ENCODE peak calls at places on chromosomes 16 and 17, in seven cellular contexts. One of them, this sample, is unnamed.

GRCh38 chr17:61494325-61495160 is 42.3 kb downstream of the TBX4 start:
- DNase-seq in BE2C: no peak
- DNase-seq in AG04450: no peak
- DNase-seq in IMR-90: no peak
- DNase-seq in cardiac fibroblast: no peak
- DNase-seq in right lobe of liver: no peak
- DNase-seq in PC-9: no peak
- DNase-seq in this sample: no peak

GRCh38 chr17:79777844-79778503 is at the start of gene CBX2:
- DNase-seq in IMR-90: peak; percentile 42
- DNase-seq in right lobe of liver: peak; percentile 85
- DNase-seq in AG04450: no peak
- DNase-seq in BE2C: peak; percentile 90
- DNase-seq in cardiac fibroblast: peak; percentile 55
- DNase-seq in PC-9: peak; percentile 82
- DNase-seq in this sample: peak; percentile 49

GRCh38 chr16:69747115-69747514 is 7.6 kb downstream of the NOB1 start:
- DNase-seq in right lobe of liver: no peak
- DNase-seq in cardiac fibroblast: no peak
- DNase-seq in IMR-90: no peak
- DNase-seq in AG04450: no peak
- DNase-seq in PC-9: no peak
- DNase-seq in BE2C: no peak
- DNase-seq in this sample: no peak

GRCh38 chr17:78705071-78705470 is 77.0 kb downstream of the CYTH1 start:
- DNase-seq in AG04450: no peak
- DNase-seq in PC-9: no peak
- DNase-seq in cardiac fibroblast: no peak
- DNase-seq in IMR-90: no peak
- DNase-seq in BE2C: peak; percentile 90
- DNase-seq in right lobe of liver: no peak
- DNase-seq in this sample: no peak

GRCh38 chr17:2244545-2245525 is 58.8 kb downstream of the SMG6 start:
- DNase-seq in PC-9: peak; percentile 76
- DNase-seq in BE2C: peak; percentile 77
- DNase-seq in IMR-90: peak; percentile 92
- DNase-seq in AG04450: peak; percentile 77
- DNase-seq in cardiac fibroblast: peak; percentile 96
- DNase-seq in right lobe of liver: peak; percentile 87
- DNase-seq in this sample: peak; percentile 89

GRCh38 chr17:3590231-3590630 is 19.0 kb downstream of the TRPV1 start:
- DNase-seq in PC-9: no peak
- DNase-seq in BE2C: no peak
- DNase-seq in cardiac fibroblast: no peak
- DNase-seq in IMR-90: no peak
- DNase-seq in AG04450: no peak
- DNase-seq in right lobe of liver: no peak
- DNase-seq in this sample: no peak

GRCh38 chr17:29734640-29735039 is 111.9 kb upstream of the CORO6 start:
- DNase-seq in cardiac fibroblast: no peak
- DNase-seq in PC-9: no peak
- DNase-seq in BE2C: no peak
- DNase-seq in IMR-90: peak; percentile 49
- DNase-seq in AG04450: no peak
- DNase-seq in right lobe of liver: no peak
- DNase-seq in this sample: no peak

GRCh38 chr17:56018202-56018601 is 135.1 kb upstream of the ANKFN1 start:
- DNase-seq in IMR-90: no peak
- DNase-seq in PC-9: no peak
- DNase-seq in cardiac fibroblast: no peak
- DNase-seq in right lobe of liver: no peak
- DNase-seq in BE2C: no peak
- DNase-seq in AG04450: no peak
- DNase-seq in this sample: no peak

GRCh38 chr16:23324727-23325126 is 22.6 kb downstream of the SCNN1B start:
- DNase-seq in AG04450: no peak
- DNase-seq in PC-9: peak; percentile 86
- DNase-seq in BE2C: no peak
- DNase-seq in right lobe of liver: no peak
- DNase-seq in cardiac fibroblast: no peak
- DNase-seq in IMR-90: no peak
- DNase-seq in this sample: no peak

GRCh38 chr17:6684460-6684783 is 28.7 kb downstream of the SLC13A5 start:
- DNase-seq in right lobe of liver: no peak
- DNase-seq in AG04450: no peak
- DNase-seq in BE2C: no peak
- DNase-seq in IMR-90: no peak
- DNase-seq in PC-9: no peak
- DNase-seq in cardiac fibroblast: no peak
- DNase-seq in this sample: no peak

GRCh38 chr17:43378766-43379165 is 20.0 kb upstream of the ARL4D start:
- DNase-seq in cardiac fibroblast: no peak
- DNase-seq in PC-9: no peak
- DNase-seq in right lobe of liver: no peak
- DNase-seq in AG04450: no peak
- DNase-seq in IMR-90: no peak
- DNase-seq in BE2C: no peak
- DNase-seq in this sample: no peak

GRCh38 chr17:81599719-81600486 is 37.0 kb downstream of the NPLOC4 start:
- DNase-seq in right lobe of liver: no peak
- DNase-seq in PC-9: no peak
- DNase-seq in AG04450: no peak
- DNase-seq in IMR-90: peak; percentile 56
- DNase-seq in BE2C: peak; percentile 69
- DNase-seq in cardiac fibroblast: peak; percentile 69
- DNase-seq in this sample: peak; percentile 26

GRCh38 chr17:72865954-72866353 is 226.5 kb downstream of the SLC39A11 start:
- DNase-seq in PC-9: no peak
- DNase-seq in right lobe of liver: no peak
- DNase-seq in IMR-90: no peak
- DNase-seq in BE2C: no peak
- DNase-seq in cardiac fibroblast: no peak
- DNase-seq in AG04450: no peak
- DNase-seq in this sample: no peak

GRCh38 chr16:67283826-67284555 is 4.7 kb downstream of the PLEKHG4 start:
- DNase-seq in AG04450: no peak
- DNase-seq in cardiac fibroblast: no peak
- DNase-seq in BE2C: no peak
- DNase-seq in PC-9: no peak
- DNase-seq in IMR-90: no peak
- DNase-seq in right lobe of liver: no peak
- DNase-seq in this sample: no peak

GRCh38 chr16:53281859-53282258 is 152.4 kb upstream of the RBL2 start:
- DNase-seq in cardiac fibroblast: no peak
- DNase-seq in PC-9: no peak
- DNase-seq in BE2C: no peak
- DNase-seq in right lobe of liver: no peak
- DNase-seq in IMR-90: no peak
- DNase-seq in AG04450: no peak
- DNase-seq in this sample: no peak

GRCh38 chr16:53285236-53285635 is 149.0 kb upstream of the RBL2 start:
- DNase-seq in cardiac fibroblast: no peak
- DNase-seq in AG04450: no peak
- DNase-seq in BE2C: no peak
- DNase-seq in right lobe of liver: no peak
- DNase-seq in IMR-90: no peak
- DNase-seq in PC-9: no peak
- DNase-seq in this sample: no peak

GRCh38 chr16:53281280-53281679 is 153.0 kb upstream of the RBL2 start:
- DNase-seq in AG04450: no peak
- DNase-seq in BE2C: no peak
- DNase-seq in IMR-90: no peak
- DNase-seq in right lobe of liver: no peak
- DNase-seq in PC-9: no peak
- DNase-seq in cardiac fibroblast: no peak
- DNase-seq in this sample: no peak

GRCh38 chr16:53282328-53282727 is 151.9 kb upstream of the RBL2 start:
- DNase-seq in AG04450: no peak
- DNase-seq in cardiac fibroblast: no peak
- DNase-seq in BE2C: no peak
- DNase-seq in right lobe of liver: no peak
- DNase-seq in IMR-90: no peak
- DNase-seq in PC-9: no peak
- DNase-seq in this sample: no peak

DNA sequence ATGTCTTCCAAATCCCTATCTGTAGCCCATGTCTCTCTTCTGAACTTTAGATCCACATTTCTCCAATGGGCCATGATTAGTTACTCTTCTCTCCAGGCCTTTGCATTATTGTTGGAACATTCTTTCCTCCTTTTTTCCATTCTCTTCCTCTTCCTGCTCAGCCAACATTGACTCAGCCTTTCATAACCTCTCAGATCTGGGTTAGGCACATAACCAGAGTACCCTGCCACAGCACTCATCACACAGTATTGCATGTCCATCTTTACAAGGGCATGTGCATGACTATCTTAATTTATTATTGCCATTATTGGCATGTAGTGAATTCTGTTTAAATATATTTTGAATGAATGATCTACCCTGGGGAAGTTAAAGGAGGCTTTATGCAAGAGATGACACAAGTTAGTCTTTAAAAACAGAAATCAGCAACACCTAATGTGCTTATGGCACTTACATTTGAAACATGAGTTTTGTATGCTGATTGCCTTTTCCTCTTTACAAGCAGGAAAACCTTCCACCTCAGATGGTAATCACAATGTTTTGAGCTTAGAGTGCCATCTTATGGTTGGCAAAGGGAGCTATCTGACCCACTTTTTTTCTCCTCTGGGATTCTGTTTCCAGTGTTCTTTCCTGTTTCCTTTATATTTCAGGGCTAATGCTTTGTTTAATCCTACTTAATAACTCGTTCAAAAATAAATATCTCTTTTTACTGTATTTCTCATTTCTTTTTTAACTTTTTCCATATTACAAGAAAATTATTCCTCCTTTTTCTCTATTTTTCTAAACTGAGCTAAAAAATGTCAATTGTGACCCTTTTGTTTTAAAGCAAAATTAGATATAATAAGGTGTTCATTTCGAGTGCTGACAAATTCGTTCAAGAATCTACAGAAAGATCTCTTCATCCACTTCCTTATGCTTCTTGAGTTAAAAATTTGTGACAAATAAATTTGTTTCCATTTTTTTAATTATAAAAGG is 151.0 kb upstream of the RBL2 start:
- DNase-seq in right lobe of liver: no peak
- DNase-seq in cardiac fibroblast: peak; percentile 65
- DNase-seq in PC-9: no peak
- DNase-seq in AG04450: peak; percentile 4
- DNase-seq in IMR-90: peak; percentile 49
- DNase-seq in BE2C: no peak
- DNase-seq in this sample: peak; percentile 42
- TF ChIP-seq CTCF in right lobe of liver: peak; percentile 57
- TF ChIP-seq CTCF in cardiac fibroblast: peak; percentile 58
- TF ChIP-seq CTCF in PC-9: peak; percentile 78
- TF ChIP-seq CTCF in AG04450: peak; percentile 59
- TF ChIP-seq CTCF in IMR-90: peak; percentile 50
- TF ChIP-seq CTCF in BE2C: peak; percentile 80
- TF ChIP-seq CTCF in this sample: peak; percentile 63

DNA sequence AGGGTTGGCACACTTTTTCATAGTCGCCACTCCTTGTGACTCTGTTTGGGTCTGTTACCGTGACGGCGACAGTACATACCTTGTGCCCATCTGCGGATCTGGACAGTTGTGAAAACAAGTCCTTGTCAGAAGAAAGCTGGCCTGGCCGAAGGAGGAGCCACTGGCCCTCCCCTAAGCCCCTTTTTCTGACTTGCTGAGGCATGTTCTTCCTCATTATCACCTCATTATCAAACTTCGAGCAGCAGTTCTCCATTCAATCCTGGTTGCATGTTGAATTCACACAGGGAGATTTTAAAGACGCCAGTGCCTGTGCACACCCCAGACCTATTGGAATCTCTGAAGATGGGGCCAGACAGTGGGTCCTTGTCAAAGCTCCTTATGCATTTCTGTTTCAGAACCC is 61.1 kb downstream of the CYLD start:
- DNase-seq in right lobe of liver: no peak
- DNase-seq in IMR-90: no peak
- DNase-seq in BE2C: no peak
- DNase-seq in AG04450: no peak
- DNase-seq in cardiac fibroblast: no peak
- DNase-seq in PC-9: no peak
- DNase-seq in this sample: no peak
- H3K4me3 ChIP-seq in right lobe of liver: no peak overlapping the region
- H3K4me3 ChIP-seq in IMR-90: no peak overlapping the region
- H3K4me3 ChIP-seq in BE2C: no peak overlapping the region
- H3K4me3 ChIP-seq in AG04450: no peak overlapping the region
- H3K4me3 ChIP-seq in cardiac fibroblast: no peak overlapping the region
- H3K4me3 ChIP-seq in PC-9: no peak overlapping the region
- H3K4me3 ChIP-seq in this sample: no peak overlapping the region

GRCh38 chr16:17412221-17412620 is 58.5 kb downstream of the XYLT1 start:
- DNase-seq in BE2C: no peak
- DNase-seq in PC-9: no peak
- DNase-seq in IMR-90: peak; percentile 61
- DNase-seq in cardiac fibroblast: no peak
- DNase-seq in AG04450: no peak
- DNase-seq in right lobe of liver: no peak
- DNase-seq in this sample: peak; percentile 68
- TF ChIP-seq CTCF in BE2C: no peak
- TF ChIP-seq CTCF in PC-9: no peak
- TF ChIP-seq CTCF in IMR-90: no peak
- TF ChIP-seq CTCF in cardiac fibroblast: no peak
- TF ChIP-seq CTCF in AG04450: no peak
- TF ChIP-seq CTCF in right lobe of liver: no peak
- TF ChIP-seq CTCF in this sample: no peak

DNA sequence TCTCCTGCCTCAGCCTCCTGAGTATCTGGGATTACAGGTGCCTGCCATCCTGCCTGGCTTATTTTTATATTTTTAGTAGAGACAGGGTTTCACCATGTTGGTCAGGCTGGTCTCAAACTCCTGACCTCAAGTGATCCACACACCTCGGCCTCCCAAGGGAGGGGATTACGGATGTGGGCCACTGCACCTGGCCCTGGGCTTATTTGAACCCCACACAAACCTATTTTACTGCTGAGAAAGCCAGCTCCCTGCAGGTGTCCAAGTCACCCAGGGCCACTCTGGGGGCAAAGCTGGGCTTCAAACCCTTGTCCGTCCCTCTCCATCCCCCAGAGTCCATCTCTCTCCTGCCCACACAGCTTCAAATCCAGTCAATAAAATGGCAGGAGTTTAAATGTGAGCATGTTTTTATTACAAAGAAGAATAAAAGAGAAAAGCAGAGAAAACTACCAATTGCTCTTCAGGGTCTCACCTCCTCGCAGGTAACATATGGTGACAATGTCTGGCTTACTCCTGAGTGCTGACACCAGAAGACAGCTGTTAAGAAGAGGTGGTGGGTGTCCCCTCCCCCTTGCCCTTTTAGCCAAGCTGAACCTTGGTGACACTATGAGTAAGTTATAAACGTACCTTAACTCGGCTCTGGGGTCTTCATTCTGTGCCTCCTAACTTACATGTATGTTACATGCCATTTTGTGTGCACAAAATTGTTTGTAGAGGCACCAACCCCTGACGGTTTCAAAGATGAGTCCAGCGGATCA is 45.4 kb downstream of the LAT start:
- DNase-seq in right lobe of liver: no peak
- DNase-seq in IMR-90: no peak
- DNase-seq in BE2C: no peak
- DNase-seq in cardiac fibroblast: no peak
- DNase-seq in AG04450: no peak
- DNase-seq in PC-9: no peak
- DNase-seq in this sample: no peak
- H3K4me3 ChIP-seq in right lobe of liver: no peak overlapping the region
- H3K4me3 ChIP-seq in IMR-90: no peak overlapping the region
- H3K4me3 ChIP-seq in BE2C: no peak overlapping the region
- H3K4me3 ChIP-seq in cardiac fibroblast: no peak overlapping the region
- H3K4me3 ChIP-seq in AG04450: no peak overlapping the region
- H3K4me3 ChIP-seq in PC-9: no peak overlapping the region
- H3K4me3 ChIP-seq in this sample: no peak overlapping the region

GRCh38 chr17:16446338-16446983 is 31.1 kb downstream of the TRPV2 start:
- DNase-seq in cardiac fibroblast: no peak
- DNase-seq in AG04450: no peak
- DNase-seq in IMR-90: no peak
- DNase-seq in PC-9: no peak
- DNase-seq in right lobe of liver: no peak
- DNase-seq in BE2C: no peak
- DNase-seq in this sample: no peak
- TF ChIP-seq CTCF in cardiac fibroblast: no peak
- TF ChIP-seq CTCF in AG04450: no peak
- TF ChIP-seq CTCF in IMR-90: no peak
- TF ChIP-seq CTCF in PC-9: no peak
- TF ChIP-seq CTCF in right lobe of liver: no peak
- TF ChIP-seq CTCF in BE2C: no peak
- TF ChIP-seq CTCF in this sample: no peak

This sample was measured in astrocyte of the spinal cord.